ENCODE peak calls at places on chromosomes 3 and 15, in four cellular contexts. G, R, U and C are unnamed samples. For H3K27me3, the result is how much of the 10 kb centered on the place peaks cover.

GRCh38 chr3:51891242-51892039 is 11.7 kb downstream of the IQCF1 start:
- DNase-seq in G (no peak), R (no peak), U (no peak), C (no peak)

GRCh38 chr3:122929188-122929465 is 98.4 kb downstream of the SEMA5B start:
- DNase-seq in G (peak), R (no peak), U (no peak), C (peak)

GRCh38 chr3:190519886-190520285 is 6.0 kb downstream of the IL1RAP start:
- DNase-seq in G (no peak), R (no peak), U (no peak), C (no peak)

GRCh38 chr3:85495602-85496001 is 536.8 kb downstream of the CADM2 start:
- DNase-seq in G (no peak), R (peak), U (no peak), C (no peak)

GRCh38 chr3:160956785-160957184 is 148.4 kb downstream of the B3GALNT1 start:
- DNase-seq in G (no peak), R (no peak), U (peak), C (peak)

GRCh38 chr15:78638658-78639314 is 2.2 kb downstream of the CHRNB4 start:
- DNase-seq in G (no peak), R (peak), U (no peak), C (peak)

GRCh38 chr15:69463182-69463756 is 10.7 kb downstream of the RPLP1 start:
- DNase-seq in G (no peak), R (no peak), U (peak), C (no peak)

GRCh38 chr3:62527484-62527883 is 154.1 kb upstream of the FEZF2 start:
- DNase-seq in G (no peak), R (no peak), U (no peak), C (no peak)

GRCh38 chr15:80440024-80440423 is 35.8 kb downstream of the ARNT2 start:
- DNase-seq in G (no peak), R (no peak), U (no peak), C (no peak)

GRCh38 chr15:71538922-71539321 is 271.4 kb upstream of the NR2E3 start:
- DNase-seq in G (no peak), R (no peak), U (no peak), C (no peak)

GRCh38 chr15:77126516-77126915 is 55.6 kb upstream of the TSPAN3 start:
- DNase-seq in G (no peak), R (no peak), U (no peak), C (no peak)

GRCh38 chr15:100772478-100773378 is 106.9 kb upstream of the ALDH1A3 start:
- DNase-seq in G (no peak), R (no peak), U (no peak), C (no peak)

GRCh38 chr3:50639055-50639494 is 22.1 kb downstream of the MAPKAPK3 start:
- DNase-seq in G (no peak), R (no peak), U (peak), C (peak)

GRCh38 chr3:35641920-35642532 is 2.7 kb downstream of the ARPP21 start:
- DNase-seq in G (no peak), R (no peak), U (no peak), C (no peak)

GRCh38 chr3:85110393-85110792 is 151.6 kb downstream of the CADM2 start:
- DNase-seq in G (no peak), R (no peak), U (no peak), C (no peak)

GRCh38 chr3:127454051-127454450 is 136.5 kb downstream of the TPRA1 start:
- DNase-seq in G (peak), R (peak), U (no peak), C (no peak)

GRCh38 chr3:194312743-194313281 is 38.3 kb downstream of the CPN2 start:
- DNase-seq in G (peak), R (no peak), U (no peak), C (peak)

DNA sequence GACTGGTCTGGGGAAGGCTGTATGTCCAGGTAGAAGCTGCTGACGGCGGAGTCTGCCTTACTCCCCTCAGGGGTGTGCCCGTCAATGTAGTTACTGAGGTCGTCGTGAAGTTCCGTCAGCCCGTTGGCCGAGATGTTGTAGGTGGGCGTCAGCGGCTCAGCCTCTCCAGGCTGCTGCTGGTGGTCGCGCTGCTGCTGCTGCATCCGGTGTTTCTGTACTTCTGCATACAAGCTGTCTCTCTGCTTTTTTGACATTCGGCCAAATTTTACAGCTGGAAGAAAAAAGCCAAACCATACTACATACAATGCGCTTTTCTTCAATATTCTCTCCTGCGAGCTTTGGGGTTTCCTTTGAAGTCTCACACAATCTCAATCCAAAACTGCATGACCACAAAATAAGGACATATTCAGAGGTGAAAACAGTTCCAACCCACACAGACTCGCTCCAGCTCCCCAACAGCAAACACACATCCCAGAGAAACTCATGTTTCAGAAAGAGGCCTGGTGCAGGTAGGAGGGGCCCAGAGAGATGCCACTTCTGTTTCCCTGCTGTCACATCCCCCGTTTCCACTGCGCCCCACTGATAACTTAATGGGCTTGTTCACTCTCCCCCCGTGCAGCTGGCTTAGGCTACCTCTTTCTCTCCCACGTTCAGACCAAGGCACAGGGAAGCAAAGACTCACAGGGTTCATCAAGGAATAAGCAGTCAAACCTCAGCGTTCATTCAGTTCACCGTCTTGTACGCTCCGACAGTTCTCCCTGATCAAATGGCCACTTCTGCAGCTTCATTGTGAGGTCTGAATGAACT is 32.6 kb upstream of the ICE2 start:
- DNase-seq in G (no peak), R (no peak), U (no peak), C (peak)
- TF ChIP-seq CTCF in G (no peak), R (no peak), U (no peak), C (no peak)

DNA sequence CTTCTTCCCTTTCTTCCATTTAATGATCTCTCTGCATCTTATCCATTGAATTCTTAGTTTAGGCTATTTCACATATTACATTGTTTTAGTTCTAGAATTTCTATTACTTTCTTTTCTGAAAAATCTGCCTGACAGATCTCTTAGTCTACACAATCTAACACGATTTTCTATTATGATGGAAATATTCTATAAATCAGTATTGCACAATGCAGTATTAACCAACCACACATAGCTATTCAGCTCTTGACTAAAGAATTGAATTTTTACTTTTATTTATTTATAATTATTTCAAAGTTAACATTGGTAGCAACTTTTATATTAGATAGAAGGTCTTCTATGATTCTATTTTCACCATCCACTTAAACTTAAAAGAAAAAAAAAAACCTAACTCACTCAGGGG is 36.2 kb upstream of the GOLGA8A start:
- DNase-seq in G (no peak), R (no peak), U (no peak), C (no peak)
- H3K27me3 ChIP-seq in G (under half), R (under half), U (under half), C (under half)

DNA sequence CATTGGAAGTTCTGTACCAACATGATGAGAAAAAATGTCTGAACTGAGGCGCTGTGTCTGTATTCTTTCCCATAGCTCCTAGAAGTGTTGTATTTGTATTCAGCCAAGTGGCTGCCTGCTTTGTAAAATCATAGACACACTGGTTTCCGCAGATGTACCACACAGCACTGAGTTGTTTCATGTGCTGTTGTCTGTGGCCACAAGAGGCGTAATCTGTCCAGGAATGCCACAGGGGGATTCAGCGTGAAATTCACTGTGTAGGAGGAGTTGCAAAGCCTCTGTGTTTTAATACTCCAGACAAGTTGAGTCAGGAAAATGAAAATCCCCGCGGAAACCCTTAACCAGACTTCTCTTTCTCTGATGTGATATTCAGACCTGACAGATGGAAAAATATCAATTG is 462.2 kb downstream of the NSUN3 start:
- DNase-seq in G (no peak), R (peak), U (peak), C (peak)
- TF ChIP-seq CTCF in G (no peak), R (peak), U (peak), C (peak)

GRCh38 chr3:56525291-56525690 is 31.7 kb upstream of the CCDC66 start:
- DNase-seq in G (no peak), R (no peak), U (no peak), C (no peak)

GRCh38 chr3:56522374-56522773 is 34.6 kb upstream of the CCDC66 start:
- DNase-seq in G (no peak), R (peak), U (no peak), C (no peak)
- H3K27me3 ChIP-seq in G (under half), R (under half), U (under half), C (under half)

GRCh38 chr15:65077981-65078352 is 1.4 kb downstream of the KBTBD13 start:
- DNase-seq in G (peak), R (peak), U (no peak), C (peak)
- TF ChIP-seq CTCF in G (peak), R (peak), U (peak), C (peak)

GRCh38 chr3:184566441-184567414 is 5.1 kb downstream of the EPHB3 start:
- DNase-seq in G (peak), R (no peak), U (peak), C (no peak)
- H3K27me3 ChIP-seq in G (under half), R (half or more), U (under half), C (under half)

DNA sequence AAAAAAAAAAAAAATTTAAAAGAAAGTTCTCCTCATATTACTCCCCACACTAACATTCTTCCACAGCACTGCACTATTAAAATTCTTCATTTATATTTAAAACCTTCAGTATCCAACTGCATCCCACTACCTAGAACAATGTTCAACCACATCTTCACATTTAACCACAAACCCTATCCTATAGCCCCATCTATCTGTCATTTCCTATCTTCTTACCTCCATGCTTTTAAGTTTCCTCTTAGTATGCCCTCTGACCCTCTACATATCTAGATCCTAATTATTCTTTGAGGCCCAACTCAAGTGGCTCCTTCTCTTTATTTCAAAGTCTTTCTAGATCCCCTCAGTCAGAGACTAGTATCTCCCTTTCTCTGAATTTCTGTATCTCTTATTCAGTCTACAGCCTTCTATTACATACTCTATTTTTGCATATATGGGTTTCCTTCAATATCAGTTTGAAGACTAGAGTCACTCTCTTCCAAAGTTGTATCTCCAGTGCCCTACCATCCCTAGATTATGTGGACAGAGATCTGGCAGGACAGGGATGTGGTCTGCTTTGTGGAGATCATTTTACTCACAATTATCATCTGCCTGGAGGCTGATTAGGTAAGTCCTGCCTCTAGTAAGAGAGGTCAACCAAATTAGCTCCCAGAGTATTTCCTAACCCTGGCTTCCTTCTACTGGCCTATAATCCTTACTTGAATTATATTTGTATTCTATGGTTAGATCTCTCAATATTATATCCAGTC is 1.4 kb downstream of the CIAO2A start:
- DNase-seq in G (no peak), R (no peak), U (no peak), C (no peak)
- TF ChIP-seq CTCF in G (no peak), R (peak), U (no peak), C (no peak)

GRCh38 chr3:72289708-72290104 is 504.8 kb upstream of the PROK2 start:
- DNase-seq in G (no peak), R (no peak), U (no peak), C (no peak)
- H3K27me3 ChIP-seq in G (under half), R (under half), U (under half), C (under half)